ENCODE peak calls at places on chromosomes 5 and 9, in ten cellular contexts. F is NCI-H2081; W is LoVo; O is body of pancreas; M is AG08396; L is HT1080; C is stimulated activated naive CD8-positive, alpha-beta T cell treated with anti-CD3 and anti-CD28 coated beads, Interleukin-15, amount 100 ng/mL, for 72 hours; G is tibial artery; K is Calu3; Q is stimulated activated CD8-positive, alpha-beta memory T cell treated with anti-CD3 and anti-CD28 coated beads, Interleukin-4, amount 100 ng/mL, for 1 hour. H is an unnamed sample.

GRCh38 chr5:35373196-35373696 is 143.0 kb upstream of the PRLR start:
- DNase-seq in O (no peak), G (no peak), C (no peak), L (no peak), F (no peak), M (no peak), Q (no peak), W (no peak), K (no peak), H (peak)

GRCh38 chr5:14901462-14902051 is 30.0 kb upstream of the ANKH start:
- DNase-seq in Q (no peak), M (peak), F (no peak), O (no peak), W (no peak), G (no peak), C (no peak), K (no peak), L (no peak), H (no peak)

GRCh38 chr5:159331099-159331973 is 1.0 kb upstream of the IL12B start:
- DNase-seq in F (peak), M (peak), Q (peak), C (peak), O (peak), W (peak), K (peak), G (peak), L (no peak), H (peak)

GRCh38 chr9:127213859-127214258 is 50.7 kb upstream of the GARNL3 start:
- DNase-seq in G (peak), Q (no peak), M (no peak), F (no peak), C (no peak), L (no peak), W (no peak), K (no peak), O (no peak), H (no peak)

GRCh38 chr9:136944519-136945332 is at the start of the genes C8G and FBXW5:
- DNase-seq in C (peak), G (peak), F (peak), K (peak), Q (peak), O (peak), L (peak), M (peak), W (peak), H (peak)

GRCh38 chr9:130583271-130583670 is 3.9 kb downstream of the FUBP3 start:
- DNase-seq in L (no peak), Q (no peak), O (no peak), F (no peak), M (no peak), W (no peak), C (no peak), G (no peak), K (no peak), H (no peak)

GRCh38 chr5:122500245-122501086 is 188.4 kb downstream of the SNCAIP start:
- DNase-seq in C (no peak), Q (no peak), O (no peak), K (peak), L (peak), G (peak), W (peak), F (peak), M (peak), H (no peak)

GRCh38 chr5:54275361-54275760 is 35.0 kb downstream of the ARL15 start:
- DNase-seq in Q (no peak), G (no peak), L (no peak), C (no peak), W (no peak), O (no peak), K (no peak), M (peak), F (no peak), H (no peak)

GRCh38 chr5:37859805-37860204 is 20.0 kb upstream of the GDNF start:
- DNase-seq in G (no peak), L (no peak), Q (no peak), K (no peak), O (no peak), F (no peak), M (no peak), W (no peak), C (no peak), H (no peak)

H was measured in colonic mucosa.